ENCODE peak calls at places on chromosomes 11 and 22, in ten cellular contexts. X is left ventricle myocardium inferior; O is HL-60; D is mammary epithelial cell; P is naive thymus-derived CD4-positive, alpha-beta T cell; L is right cardiac atrium; J is upper lobe of right lung; I is ovary; R is PC-3; F is heart right ventricle. K is an unnamed sample.

GRCh38 chr22:37177755-37178154 is 10.3 kb downstream of the C1QTNF6 start:
- DNase-seq in I (no peak), J (no peak), P (no peak), O (no peak), L (no peak), F (no peak), D (no peak), X (no peak), R (no peak), K (no peak)

GRCh38 chr11:86014221-86014620 is 54.7 kb downstream of the PICALM start:
- DNase-seq in I (no peak), D (peak), F (no peak), J (no peak), R (no peak), P (no peak), O (no peak), X (no peak), L (no peak), K (no peak)

GRCh38 chr11:60172011-60172410 is 10.9 kb downstream of the MS4A6A start:
- DNase-seq in F (no peak), D (peak), R (peak), O (no peak), I (no peak), P (no peak), J (no peak), X (no peak), L (no peak), K (no peak)

GRCh38 chr11:86244063-86244521 is 461 bp upstream of the EED start:
- DNase-seq in I (peak), F (peak), O (peak), L (peak), R (peak), P (peak), X (peak), D (peak), J (peak), K (peak)

GRCh38 chr11:129374081-129374992 is 1.3 kb upstream of the BARX2 start:
- DNase-seq in X (no peak), J (no peak), P (no peak), D (no peak), R (no peak), L (peak), I (no peak), O (no peak), F (no peak), K (no peak)

GRCh38 chr22:45960477-45961386 is 16.2 kb downstream of the WNT7B start:
- DNase-seq in X (no peak), R (no peak), D (no peak), J (no peak), I (no peak), P (no peak), F (no peak), O (no peak), L (no peak), K (no peak)

GRCh38 chr11:15229069-15229468 is 114.3 kb downstream of the INSC start:
- DNase-seq in J (no peak), O (no peak), X (no peak), F (no peak), R (no peak), L (no peak), P (no peak), D (no peak), I (no peak), K (no peak)

GRCh38 chr11:128779036-128779435 is 85.2 kb downstream of the FLI1 start:
- DNase-seq in J (no peak), X (no peak), R (no peak), L (no peak), O (no peak), D (no peak), P (no peak), I (no peak), F (no peak), K (no peak)

GRCh38 chr11:69641681-69642548 is 959 bp downstream of the CCND1 start:
- DNase-seq in D (no peak), O (no peak), F (no peak), R (peak), J (peak), I (no peak), X (no peak), P (no peak), L (no peak), K (no peak)
- H3K27ac ChIP-seq in D (peak), O (peak), F (peak), R (peak), J (peak), I (peak), X (peak), P (no peak), L (peak), K (peak)

DNA sequence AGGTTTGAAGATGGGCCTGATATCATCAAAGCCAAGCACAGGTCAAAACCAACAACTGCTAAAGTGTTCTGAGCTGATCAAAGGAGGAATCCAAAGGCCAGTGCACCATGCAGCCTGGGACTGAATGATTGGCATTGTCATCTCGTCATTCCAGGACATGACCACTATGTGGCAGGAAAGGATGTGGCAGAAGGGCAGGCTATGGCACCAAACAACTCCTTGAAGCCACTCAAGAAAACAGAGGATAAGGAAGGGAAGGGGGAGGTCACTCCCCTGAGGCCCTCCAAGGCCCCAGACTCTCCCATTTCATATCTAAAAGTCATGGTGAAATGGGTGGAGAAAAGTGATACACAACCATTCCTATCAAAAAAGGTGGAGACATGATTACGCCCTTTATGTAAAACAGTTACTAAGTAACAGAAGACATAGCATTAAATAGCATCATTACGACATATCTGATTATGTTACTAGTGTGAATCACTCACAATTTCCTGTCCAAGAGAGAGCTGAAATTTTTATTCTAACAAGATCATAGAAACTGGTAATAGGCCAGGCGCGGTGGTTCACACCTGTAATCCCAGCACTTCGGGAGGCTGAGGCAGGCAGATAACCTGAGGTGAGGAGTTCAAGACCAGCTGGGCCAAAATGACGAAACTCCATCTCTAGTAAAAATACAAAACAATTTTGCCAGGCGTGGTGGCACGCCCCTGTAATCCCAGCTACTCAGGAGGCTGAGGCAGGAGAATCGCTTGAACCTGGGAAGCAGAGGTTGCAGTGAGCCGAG is 49.3 kb downstream of the AHNAK start:
- DNase-seq in J (no peak), R (peak), P (peak), D (peak), O (peak), X (no peak), I (no peak), F (no peak), L (no peak), K (no peak)
- H3K27ac ChIP-seq in J (no peak), R (peak), P (no peak), D (peak), O (no peak), X (peak), I (no peak), F (no peak), L (no peak), K (no peak)

GRCh38 chr11:103682318-103683184 is 353.9 kb upstream of the DDI1 start:
- DNase-seq in X (peak), L (peak), R (peak), P (peak), J (no peak), I (peak), D (peak), F (peak), O (peak), K (no peak)
- H3K27ac ChIP-seq in X (peak), L (no peak), R (no peak), P (no peak), J (no peak), I (no peak), D (no peak), F (peak), O (no peak), K (no peak)

GRCh38 chr11:66986178-66986545 is 11.1 kb downstream of the C11orf86 start:
- DNase-seq in X (no peak), F (no peak), R (no peak), L (no peak), P (no peak), I (no peak), J (no peak), D (peak), O (no peak), K (no peak)
- H3K27ac ChIP-seq in X (peak), F (no peak), R (no peak), L (no peak), P (no peak), I (no peak), J (no peak), D (no peak), O (no peak), K (no peak)

GRCh38 chr22:38832005-38832978 is 11.5 kb downstream of the NPTXR start:
- DNase-seq in X (no peak), R (no peak), I (no peak), D (no peak), F (no peak), P (no peak), L (no peak), J (peak), O (no peak), K (peak)
- H3K27ac ChIP-seq in X (no peak), R (no peak), I (no peak), D (no peak), F (no peak), P (no peak), L (no peak), J (no peak), O (no peak), K (no peak)

GRCh38 chr11:42329930-42330555 is 870.6 kb upstream of the LRRC4C start:
- DNase-seq in F (no peak), P (no peak), D (peak), I (no peak), L (no peak), J (no peak), X (no peak), O (no peak), R (peak), K (no peak)
- H3K27ac ChIP-seq in F (no peak), P (no peak), D (peak), I (no peak), L (no peak), J (no peak), X (no peak), O (no peak), R (no peak), K (no peak)

GRCh38 chr22:33853200-33854097 is 66.8 kb downstream of the LARGE1 start:
- DNase-seq in R (peak), D (peak), J (peak), I (peak), P (no peak), L (peak), O (no peak), X (peak), F (peak), K (peak)
- H3K27ac ChIP-seq in R (peak), D (peak), J (peak), I (no peak), P (no peak), L (peak), O (no peak), X (peak), F (peak), K (peak)